ENCODE peak calls at places on chromosome 14, in six cellular contexts. H is NB4, Z is hepatic stellate cell, T is Karpas-422, A is NT2/D1, W is small intestine. S is an unnamed sample.

GRCh38 chr14:95877633-95878032 is 1.0 kb downstream of the TUNAR start:
- DNase-seq in Z (no peak), H (no peak), T (no peak), W (no peak), A (no peak), S (no peak)

GRCh38 chr14:79044894-79045624 is 874.9 kb downstream of the NRXN3 start:
- DNase-seq in H (no peak), W (no peak), Z (peak; percentile 25), T (no peak), A (peak; percentile 42), S (no peak)

GRCh38 chr14:91305650-91306431 is 61.3 kb upstream of the GPR68 start:
- DNase-seq in T (no peak), Z (no peak), H (no peak), W (no peak), A (peak; percentile 62), S (no peak)

GRCh38 chr14:93683241-93683640 is 105.0 kb downstream of the PRIMA1 start:
- DNase-seq in H (peak; percentile 74), Z (no peak), W (peak; percentile 18), T (peak; percentile 80), A (no peak), S (no peak)

GRCh38 chr14:104350463-104351185 is 212.2 kb downstream of the KIF26A start:
- DNase-seq in A (no peak), H (no peak), Z (no peak), T (no peak), W (no peak), S (peak; percentile 74)

GRCh38 chr14:102362084-102362483 is 606 bp downstream of the CINP start:
- DNase-seq in W (no peak), Z (peak; percentile 67), A (no peak), H (peak; percentile 33), T (peak; percentile 52), S (peak; percentile 95)

GRCh38 chr14:104104006-104104901 is 18.8 kb downstream of the ASPG start:
- DNase-seq in H (no peak), A (no peak), T (no peak), Z (no peak), W (no peak), S (peak; percentile 84)

GRCh38 chr14:89284368-89285058 is 132.5 kb downstream of the FOXN3 start:
- DNase-seq in Z (no peak), H (no peak), W (no peak), A (no peak), T (no peak), S (peak; percentile 80)

GRCh38 chr14:56057071-56057865 is 60.9 kb upstream of the PELI2 start:
- DNase-seq in T (no peak), W (no peak), Z (no peak), A (no peak), H (no peak), S (no peak)

GRCh38 chr14:68506021-68506644 is 286.7 kb downstream of the ZFP36L1 start:
- DNase-seq in W (no peak), A (no peak), T (no peak), H (no peak), Z (peak; percentile 63), S (peak; percentile 89)

GRCh38 chr14:20855652-20856291 is 35.4 kb upstream of the RNASE3 start:
- DNase-seq in A (peak; percentile 44), Z (peak; percentile 57), W (peak; percentile 77), T (peak; percentile 86), H (peak; percentile 80), S (peak; percentile 81)

GRCh38 chr14:29320261-29320660 is 553.7 kb downstream of the FOXG1 start:
- DNase-seq in T (no peak), Z (no peak), H (no peak), A (no peak), W (no peak), S (no peak)